ENCODE peak calls at places on chromosomes 5 and 9, in four cellular contexts. One of them, this sample, is unnamed.

GRCh38 chr9:26066237-26066636 is 388.0 kb upstream of the TUSC1 start:
- DNase-seq in MG63: no peak
- DNase-seq in heart right ventricle: no peak
- DNase-seq in adipocyte: no peak
- DNase-seq in this sample: no peak

GRCh38 chr5:10103098-10103497 is 146.6 kb downstream of the ATPSCKMT start:
- DNase-seq in MG63: no peak
- DNase-seq in heart right ventricle: no peak
- DNase-seq in adipocyte: no peak
- DNase-seq in this sample: no peak

GRCh38 chr9:87342743-87343142 is 154.9 kb upstream of the DAPK1 start:
- DNase-seq in adipocyte: peak; percentile 56
- DNase-seq in MG63: peak; percentile 65
- DNase-seq in heart right ventricle: peak; percentile 30
- DNase-seq in this sample: no peak

GRCh38 chr5:103340717-103341397 is 82.3 kb downstream of the MACIR start:
- DNase-seq in heart right ventricle: no peak
- DNase-seq in MG63: no peak
- DNase-seq in adipocyte: no peak
- DNase-seq in this sample: no peak

GRCh38 chr5:103894882-103895281 is 332.3 kb upstream of the NUDT12 start:
- DNase-seq in MG63: peak; percentile 2
- DNase-seq in heart right ventricle: no peak
- DNase-seq in adipocyte: peak; percentile 71
- DNase-seq in this sample: peak; percentile 22

GRCh38 chr5:128228506-128228905 is 144.9 kb downstream of the SLC12A2 start:
- DNase-seq in heart right ventricle: no peak
- DNase-seq in MG63: peak; percentile 66
- DNase-seq in adipocyte: no peak
- DNase-seq in this sample: no peak

GRCh38 chr5:3346111-3346820 is 249.4 kb upstream of the IRX1 start:
- DNase-seq in heart right ventricle: no peak
- DNase-seq in MG63: no peak
- DNase-seq in adipocyte: no peak
- DNase-seq in this sample: no peak

GRCh38 chr9:87681271-87682061 is 44.5 kb upstream of the CTSL start:
- DNase-seq in adipocyte: no peak
- DNase-seq in heart right ventricle: no peak
- DNase-seq in MG63: no peak
- DNase-seq in this sample: no peak

GRCh38 chr9:100724932-100725331 is 147.1 kb downstream of the CAVIN4 start:
- DNase-seq in adipocyte: no peak
- DNase-seq in heart right ventricle: no peak
- DNase-seq in MG63: no peak
- DNase-seq in this sample: no peak

GRCh38 chr9:18268381-18268780 is 205.6 kb upstream of the ADAMTSL1 start:
- DNase-seq in heart right ventricle: no peak
- DNase-seq in MG63: no peak
- DNase-seq in adipocyte: peak; percentile 45
- DNase-seq in this sample: no peak

GRCh38 chr9:68625559-68625958 is 79.5 kb upstream of the PIP5K1B start:
- DNase-seq in heart right ventricle: no peak
- DNase-seq in MG63: no peak
- DNase-seq in adipocyte: no peak
- DNase-seq in this sample: no peak

GRCh38 chr5:1555011-1555807 is 31.4 kb upstream of the LPCAT1 start:
- DNase-seq in heart right ventricle: no peak
- DNase-seq in adipocyte: peak; percentile 88
- DNase-seq in MG63: peak; percentile 100
- DNase-seq in this sample: no peak

GRCh38 chr5:158732345-158732744 is 367.4 kb downstream of the EBF1 start:
- DNase-seq in MG63: no peak
- DNase-seq in heart right ventricle: no peak
- DNase-seq in adipocyte: no peak
- DNase-seq in this sample: no peak

GRCh38 chr5:53482717-53483638 is 2.5 kb downstream of the FST start:
- DNase-seq in MG63: peak; percentile 24
- DNase-seq in heart right ventricle: peak; percentile 40
- DNase-seq in adipocyte: peak; percentile 52
- DNase-seq in this sample: no peak

GRCh38 chr9:87682085-87682484 is 43.8 kb upstream of the CTSL start:
- DNase-seq in heart right ventricle: no peak
- DNase-seq in adipocyte: no peak
- DNase-seq in MG63: no peak
- DNase-seq in this sample: no peak

GRCh38 chr9:137772281-137772873 is 105.2 kb upstream of the CACNA1B start:
- DNase-seq in heart right ventricle: no peak
- DNase-seq in MG63: no peak
- DNase-seq in adipocyte: no peak
- DNase-seq in this sample: no peak

GRCh38 chr9:18947772-18948391 is 85.1 kb downstream of the SAXO1 start:
- DNase-seq in heart right ventricle: no peak
- DNase-seq in adipocyte: no peak
- DNase-seq in MG63: no peak
- DNase-seq in this sample: no peak

GRCh38 chr5:135457424-135458071 is 5.4 kb upstream of the TIFAB start:
- DNase-seq in MG63: peak; percentile 61
- DNase-seq in adipocyte: peak; percentile 52
- DNase-seq in heart right ventricle: peak; percentile 63
- DNase-seq in this sample: no peak

GRCh38 chr9:137015976-137016375 is 12.1 kb downstream of the ABCA2 start:
- DNase-seq in MG63: no peak
- DNase-seq in heart right ventricle: no peak
- DNase-seq in adipocyte: no peak
- DNase-seq in this sample: no peak

GRCh38 chr9:104934686-104935413 is 6.9 kb upstream of the ABCA1 start:
- DNase-seq in heart right ventricle: no peak
- DNase-seq in adipocyte: peak; percentile 59
- DNase-seq in MG63: no peak
- DNase-seq in this sample: no peak

GRCh38 chr5:935510-936084 is 42.9 kb downstream of the TRIP13 start:
- DNase-seq in adipocyte: no peak
- DNase-seq in heart right ventricle: no peak
- DNase-seq in MG63: no peak
- DNase-seq in this sample: no peak

GRCh38 chr5:174624754-174625506 is 99.5 kb upstream of the MSX2 start:
- DNase-seq in MG63: no peak
- DNase-seq in heart right ventricle: no peak
- DNase-seq in adipocyte: no peak
- DNase-seq in this sample: no peak
- H3K27me3 ChIP-seq in MG63: no peaks in the 10 kb centered on the region
- H3K27me3 ChIP-seq in heart right ventricle: peaks cover 17% of the 10 kb centered on the region
- H3K27me3 ChIP-seq in adipocyte: peaks cover 40% of the 10 kb centered on the region
- H3K27me3 ChIP-seq in this sample: no peaks in the 10 kb centered on the region

DNA sequence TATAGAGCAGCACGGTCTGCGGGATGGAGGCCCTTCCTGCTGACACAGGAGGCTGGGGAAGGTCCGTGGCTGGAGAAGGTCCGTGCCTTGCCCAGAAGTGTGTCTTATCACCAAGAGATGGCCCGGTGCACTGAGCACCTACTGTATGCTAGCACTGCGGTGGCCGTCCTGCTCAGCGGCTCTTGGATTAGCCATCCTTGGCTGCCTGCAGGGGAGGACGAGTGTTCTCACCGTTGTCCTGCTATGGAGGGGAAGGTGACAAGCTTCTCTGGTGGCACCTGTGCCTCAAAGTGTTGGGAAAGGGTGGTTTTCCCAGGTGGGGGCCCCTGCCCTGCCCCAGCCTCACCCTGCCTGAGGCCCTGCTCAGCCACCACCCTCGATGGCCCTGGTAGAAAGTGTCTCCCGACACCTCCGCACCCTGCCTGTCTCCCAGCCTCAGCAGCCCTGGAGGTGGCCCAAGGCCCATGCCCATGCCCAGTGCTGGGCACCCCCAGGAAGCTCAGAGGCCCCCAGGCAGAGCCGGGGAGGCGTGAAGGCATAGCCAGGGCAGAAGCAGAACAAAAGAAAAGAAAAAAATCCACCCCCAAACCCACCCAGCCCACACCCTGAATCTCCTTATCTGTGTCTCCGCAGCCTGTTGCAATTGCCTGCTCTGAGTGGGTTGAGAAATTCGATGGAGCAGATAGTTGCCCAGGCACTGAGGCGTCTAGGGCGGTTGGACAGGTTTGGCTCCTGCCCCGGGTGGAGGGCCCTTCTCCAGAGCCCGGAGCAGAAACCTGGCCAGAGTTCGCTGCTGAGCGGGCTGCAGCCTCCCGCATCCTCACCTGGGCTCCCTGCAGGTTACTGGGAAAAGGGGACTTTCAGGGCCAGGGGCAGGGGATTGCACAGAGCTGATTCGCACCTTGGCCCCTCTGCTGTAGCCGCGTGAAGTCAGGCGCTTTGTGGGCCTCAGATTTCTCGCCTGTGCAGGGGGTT is 30.5 kb downstream of the RXRA start:
- DNase-seq in adipocyte: no peak
- DNase-seq in heart right ventricle: no peak
- DNase-seq in MG63: no peak
- DNase-seq in this sample: no peak
- H3K4me3 ChIP-seq in adipocyte: no peak overlapping the region
- H3K4me3 ChIP-seq in heart right ventricle: no peak overlapping the region
- H3K4me3 ChIP-seq in MG63: no peak overlapping the region
- H3K4me3 ChIP-seq in this sample: no peak overlapping the region

GRCh38 chr9:89477811-89478583 is 19.9 kb downstream of the SEMA4D start:
- DNase-seq in heart right ventricle: no peak
- DNase-seq in adipocyte: no peak
- DNase-seq in MG63: no peak
- DNase-seq in this sample: no peak
- H3K36me3 ChIP-seq in heart right ventricle: no peaks in the 10 kb centered on the region
- H3K36me3 ChIP-seq in adipocyte: no peaks in the 10 kb centered on the region
- H3K36me3 ChIP-seq in MG63: no peaks in the 10 kb centered on the region
- H3K36me3 ChIP-seq in this sample: no peaks in the 10 kb centered on the region

GRCh38 chr9:109496126-109496707 is 1.9 kb downstream of the PTPN3 start:
- DNase-seq in heart right ventricle: no peak
- DNase-seq in MG63: no peak
- DNase-seq in adipocyte: no peak
- DNase-seq in this sample: no peak
- H3K27me3 ChIP-seq in heart right ventricle: peaks cover 50% of the 10 kb centered on the region
- H3K27me3 ChIP-seq in MG63: peaks cover 11% of the 10 kb centered on the region
- H3K27me3 ChIP-seq in adipocyte: peaks cover 41% of the 10 kb centered on the region
- H3K27me3 ChIP-seq in this sample: peaks cover 16% of the 10 kb centered on the region

DNA sequence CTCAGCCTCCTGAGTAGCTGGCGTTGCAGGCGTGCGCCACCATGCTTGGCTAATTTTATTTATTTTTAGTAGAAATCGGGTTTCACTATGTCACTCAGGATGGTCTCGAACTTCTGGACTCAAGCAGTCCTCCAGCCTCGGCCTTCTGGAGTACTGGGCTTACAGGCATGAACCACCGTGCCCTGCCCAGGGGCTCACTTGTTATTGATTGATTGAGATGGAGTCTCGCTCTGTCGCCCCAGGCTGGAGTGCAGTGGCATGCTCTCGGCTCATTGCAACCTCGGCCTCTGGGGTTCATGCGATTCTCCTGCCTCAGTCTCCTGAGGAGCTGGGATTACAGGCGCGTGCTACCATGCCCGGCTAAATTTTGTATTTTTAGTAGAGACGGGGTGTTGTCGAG is 1.6 kb downstream of the HSPA4 start:
- DNase-seq in adipocyte: no peak
- DNase-seq in MG63: no peak
- DNase-seq in heart right ventricle: no peak
- DNase-seq in this sample: no peak
- H3K4me3 ChIP-seq in adipocyte: peak overlapping the region; percentile 95
- H3K4me3 ChIP-seq in MG63: peak overlapping the region; percentile 95
- H3K4me3 ChIP-seq in heart right ventricle: peak overlapping the region; percentile 97
- H3K4me3 ChIP-seq in this sample: peak overlapping the region; percentile 84

This sample was measured in BJ.